ENCODE peak calls at places on chromosome 11, in six cellular contexts. L is fibroblast of pulmonary artery, Q is HL-60, U is cardiac muscle cell, J is breast epithelium, T is Caco-2. G is an unnamed sample.

GRCh38 chr11:34243620-34244493 is 114.0 kb downstream of the ABTB2 start:
- DNase-seq in L (peak), Q (no peak), U (peak), J (no peak), T (peak), G (peak)

GRCh38 chr11:110897035-110897434 is 184.8 kb upstream of the ARHGAP20 start:
- DNase-seq in L (peak), Q (no peak), U (no peak), J (no peak), T (no peak), G (no peak)

GRCh38 chr11:120540744-120541143 is 29.2 kb downstream of the GRIK4 start:
- DNase-seq in L (no peak), Q (no peak), U (no peak), J (no peak), T (peak), G (no peak)

GRCh38 chr11:94825111-94825880 is 57.1 kb downstream of the AMOTL1 start:
- DNase-seq in L (no peak), Q (no peak), U (no peak), J (no peak), T (no peak), G (no peak)

GRCh38 chr11:37503411-37504065 is 905.5 kb upstream of the RAG2 start:
- DNase-seq in L (no peak), Q (no peak), U (no peak), J (no peak), T (no peak), G (no peak)

GRCh38 chr11:69704508-69705245 is 855 bp upstream of the FGF19 start:
- DNase-seq in L (peak), Q (no peak), U (peak), J (no peak), T (no peak), G (peak)

GRCh38 chr11:110317516-110317932 is 21.1 kb upstream of the RDX start:
- DNase-seq in L (peak), Q (no peak), U (peak), J (no peak), T (no peak), G (peak)

GRCh38 chr11:10743354-10744035 is 7.6 kb upstream of the CTR9 start:
- DNase-seq in L (no peak), Q (peak), U (no peak), J (no peak), T (no peak), G (no peak)

GRCh38 chr11:132033051-132033450 is 662.6 kb downstream of the NTM start:
- DNase-seq in L (peak), Q (no peak), U (no peak), J (no peak), T (no peak), G (no peak)

GRCh38 chr11:8056810-8057463 is 24.1 kb upstream of the TUB start:
- DNase-seq in L (peak), Q (no peak), U (no peak), J (no peak), T (no peak), G (peak)

GRCh38 chr11:66418168-66418985 is 2.5 kb upstream of the NPAS4 start:
- DNase-seq in L (peak), Q (peak), U (peak), J (peak), T (peak), G (peak)

GRCh38 chr11:8692417-8692816 is 9.8 kb downstream of the RPL27A start:
- DNase-seq in L (no peak), Q (no peak), U (no peak), J (no peak), T (no peak), G (peak)

GRCh38 chr11:103110406-103110805 is 1.2 kb downstream of the DYNC2H1 start:
- DNase-seq in L (peak), Q (no peak), U (no peak), J (no peak), T (no peak), G (peak)
- TF ChIP-seq CTCF in L (peak), Q (no peak), U (peak), J (no peak), T (no peak), G (peak)

DNA sequence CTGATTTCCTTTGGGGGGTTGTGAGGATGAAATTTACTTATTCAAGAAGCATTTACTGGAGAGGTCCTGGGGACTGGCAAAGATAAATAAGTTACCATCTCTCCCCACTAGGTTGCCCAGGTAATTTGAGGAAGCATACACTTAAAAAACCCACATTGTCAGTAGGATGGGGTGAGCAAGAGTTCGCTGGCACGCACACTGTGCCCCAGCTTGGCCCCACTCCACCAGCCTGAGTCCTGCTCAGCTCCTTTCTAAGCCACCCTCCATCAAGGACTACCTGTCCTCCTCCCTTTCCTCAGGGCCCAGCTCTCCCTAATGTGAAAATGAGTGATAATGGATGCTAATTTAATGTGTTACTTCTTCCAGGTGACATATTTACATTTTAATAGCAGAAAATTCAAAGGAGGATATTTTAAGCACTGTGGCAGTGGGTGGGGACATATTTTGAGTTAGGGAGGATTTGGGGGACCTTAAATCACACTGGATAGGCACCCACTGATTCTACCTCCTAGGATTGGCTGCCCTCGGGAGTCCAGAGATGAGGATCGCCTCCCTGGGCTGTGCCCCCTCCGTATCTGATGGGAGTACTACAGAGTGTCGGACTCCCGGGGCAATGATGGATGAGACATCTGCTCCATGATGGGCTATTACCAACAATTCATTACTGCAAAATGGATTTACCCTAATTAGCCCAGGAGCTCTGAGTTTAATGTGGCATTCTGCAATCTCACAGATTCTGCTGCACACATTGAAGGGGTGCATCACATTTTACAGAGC is 216.7 kb upstream of the PLET1 start:
- DNase-seq in L (no peak), Q (no peak), U (no peak), J (no peak), T (no peak), G (peak)
- TF ChIP-seq CTCF in L (no peak), Q (no peak), U (no peak), J (no peak), T (no peak), G (no peak)

GRCh38 chr11:124746621-124747243 is 5.3 kb downstream of the VSIG2 start:
- DNase-seq in L (peak), Q (peak), U (peak), J (peak), T (peak), G (peak)
- TF ChIP-seq CTCF in L (peak), Q (peak), U (peak), J (peak), T (peak), G (peak)

DNA sequence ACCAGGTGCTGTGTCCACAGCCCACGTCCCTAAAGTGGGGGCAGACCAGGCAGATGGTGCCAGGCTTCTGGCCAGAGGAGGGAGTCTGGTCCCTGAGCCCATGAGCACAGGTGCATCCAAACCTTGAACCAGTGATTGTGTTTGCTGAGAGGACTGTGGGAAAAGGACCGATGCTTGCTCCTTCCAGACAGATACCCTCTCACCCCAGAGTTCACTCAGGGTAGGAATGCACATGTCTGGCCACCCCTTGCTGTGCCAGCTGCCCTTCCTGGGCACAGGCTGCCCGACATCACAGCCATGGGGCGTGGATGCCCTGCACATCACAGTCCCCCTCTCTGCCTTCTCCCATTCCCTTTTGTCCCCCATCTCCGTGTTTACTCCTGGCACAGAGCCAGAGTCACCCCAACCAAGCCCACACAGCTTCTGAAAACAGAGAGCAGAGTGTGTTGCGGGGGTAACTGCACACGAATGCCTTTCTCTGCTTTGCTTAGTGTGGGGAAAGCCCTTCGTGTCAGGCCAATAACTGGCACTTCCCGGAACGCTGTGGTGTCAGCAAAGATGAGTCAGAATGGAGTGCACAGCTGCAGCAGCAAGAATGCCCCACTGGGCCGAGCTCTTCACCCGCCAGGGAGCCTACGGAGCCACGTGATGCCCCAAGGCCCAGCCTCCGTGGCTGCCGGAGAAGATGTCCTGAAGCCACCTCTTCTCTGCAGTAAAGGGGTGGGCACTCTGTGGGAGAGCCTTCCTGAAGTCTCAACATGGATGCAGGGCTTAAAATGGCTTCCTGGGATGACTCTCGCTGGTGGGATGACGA is 7.6 kb downstream of the CARS1 start:
- DNase-seq in L (peak), Q (peak), U (no peak), J (peak), T (no peak), G (peak)
- TF ChIP-seq CTCF in L (peak), Q (peak), U (peak), J (peak), T (no peak), G (peak)

GRCh38 chr11:32870676-32871075 is 21.9 kb upstream of the QSER1 start:
- DNase-seq in L (peak), Q (peak), U (peak), J (no peak), T (peak), G (peak)
- TF ChIP-seq CTCF in L (peak), Q (no peak), U (peak), J (no peak), T (peak), G (peak)

GRCh38 chr11:59184876-59185275 is 12.9 kb downstream of the DTX4 start:
- DNase-seq in L (no peak), Q (no peak), U (no peak), J (no peak), T (no peak), G (no peak)

GRCh38 chr11:59185412-59185811 is 13.5 kb downstream of the DTX4 start:
- DNase-seq in L (peak), Q (no peak), U (no peak), J (no peak), T (no peak), G (no peak)

GRCh38 chr11:59187020-59187419 is 15.1 kb downstream of the DTX4 start:
- DNase-seq in L (no peak), Q (no peak), U (no peak), J (no peak), T (no peak), G (no peak)

GRCh38 chr11:59187587-59187986 is 15.7 kb downstream of the DTX4 start:
- DNase-seq in L (peak), Q (peak), U (no peak), J (no peak), T (no peak), G (no peak)

DNA sequence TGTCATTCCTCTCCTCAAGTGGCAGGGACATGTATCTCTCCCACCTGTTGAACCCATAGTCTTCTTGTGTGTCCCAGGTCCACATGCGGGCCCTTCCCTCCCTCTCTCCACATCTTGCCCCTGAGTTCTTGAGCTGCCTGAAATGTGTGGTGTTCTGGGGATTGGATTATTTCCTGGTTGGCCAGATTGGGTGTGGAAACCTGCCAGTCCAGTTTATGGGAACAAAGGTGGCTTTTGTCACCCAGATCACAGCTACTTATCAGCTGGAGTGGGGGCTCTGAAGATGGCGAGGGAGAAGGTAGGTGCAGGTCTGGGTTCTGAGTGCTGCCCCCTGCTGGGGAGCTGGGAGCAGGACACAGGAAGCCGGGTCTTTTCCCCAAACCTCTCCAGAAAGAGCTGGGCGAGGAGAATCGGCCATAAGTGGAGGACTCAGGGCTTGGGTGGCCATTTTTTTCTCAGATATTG is 14.2 kb downstream of the DTX4 start:
- DNase-seq in L (peak), Q (no peak), U (no peak), J (no peak), T (peak), G (peak)
- TF ChIP-seq CTCF in L (peak), Q (peak), U (peak), J (peak), T (peak), G (peak)

G was measured in epithelial cell of esophagus.